ENCODE peak calls at places on chromosomes 6 and 20, in seven cellular contexts. One of them, this sample, is unnamed.

GRCh38 chr6:31836676-31837611 is 9.4 kb downstream of the HSPA1B start:
- DNase-seq in HCT116: no peak
- DNase-seq in ovary: no peak
- DNase-seq in stomach: no peak
- DNase-seq in pancreas: no peak
- DNase-seq in fibroblast of mammary gland: peak
- DNase-seq in choroid plexus epithelial cell: peak
- DNase-seq in this sample: no peak

GRCh38 chr6:119313937-119314893 is 35.3 kb downstream of the MAN1A1 start:
- DNase-seq in HCT116: no peak
- DNase-seq in ovary: no peak
- DNase-seq in stomach: no peak
- DNase-seq in pancreas: no peak
- DNase-seq in fibroblast of mammary gland: no peak
- DNase-seq in choroid plexus epithelial cell: no peak
- DNase-seq in this sample: no peak

GRCh38 chr6:162882817-162883481 is 155.2 kb downstream of the PACRG start:
- DNase-seq in HCT116: no peak
- DNase-seq in ovary: no peak
- DNase-seq in stomach: no peak
- DNase-seq in pancreas: no peak
- DNase-seq in fibroblast of mammary gland: no peak
- DNase-seq in choroid plexus epithelial cell: no peak
- DNase-seq in this sample: peak

GRCh38 chr6:166949533-166950442 is 6.6 kb downstream of the RNASET2 start:
- DNase-seq in HCT116: no peak
- DNase-seq in ovary: no peak
- DNase-seq in stomach: peak
- DNase-seq in pancreas: no peak
- DNase-seq in fibroblast of mammary gland: no peak
- DNase-seq in choroid plexus epithelial cell: no peak
- DNase-seq in this sample: peak

GRCh38 chr6:108564178-108564577 is 3.5 kb downstream of the FOXO3 start:
- DNase-seq in HCT116: peak
- DNase-seq in ovary: no peak
- DNase-seq in stomach: no peak
- DNase-seq in pancreas: no peak
- DNase-seq in fibroblast of mammary gland: peak
- DNase-seq in choroid plexus epithelial cell: peak
- DNase-seq in this sample: peak

GRCh38 chr20:22768779-22769178 is 184.4 kb upstream of the FOXA2 start:
- DNase-seq in HCT116: no peak
- DNase-seq in ovary: no peak
- DNase-seq in stomach: no peak
- DNase-seq in pancreas: no peak
- DNase-seq in fibroblast of mammary gland: peak
- DNase-seq in choroid plexus epithelial cell: peak
- DNase-seq in this sample: peak

GRCh38 chr20:48619126-48620101 is 208.4 kb downstream of the PREX1 start:
- DNase-seq in HCT116: no peak
- DNase-seq in ovary: no peak
- DNase-seq in stomach: no peak
- DNase-seq in pancreas: no peak
- DNase-seq in fibroblast of mammary gland: no peak
- DNase-seq in choroid plexus epithelial cell: no peak
- DNase-seq in this sample: no peak

GRCh38 chr20:2820084-2820895 is 4.1 kb downstream of the TMEM239 start:
- DNase-seq in HCT116: no peak
- DNase-seq in ovary: peak
- DNase-seq in stomach: no peak
- DNase-seq in pancreas: no peak
- DNase-seq in fibroblast of mammary gland: peak
- DNase-seq in choroid plexus epithelial cell: peak
- DNase-seq in this sample: no peak

GRCh38 chr6:135094403-135094821 is 39.8 kb upstream of the HBS1L start:
- DNase-seq in HCT116: no peak
- DNase-seq in ovary: no peak
- DNase-seq in stomach: no peak
- DNase-seq in pancreas: no peak
- DNase-seq in fibroblast of mammary gland: peak
- DNase-seq in choroid plexus epithelial cell: peak
- DNase-seq in this sample: peak

GRCh38 chr20:58436868-58437645 is 48.0 kb downstream of the VAPB start:
- DNase-seq in HCT116: no peak
- DNase-seq in ovary: no peak
- DNase-seq in stomach: no peak
- DNase-seq in pancreas: no peak
- DNase-seq in fibroblast of mammary gland: no peak
- DNase-seq in choroid plexus epithelial cell: no peak
- DNase-seq in this sample: peak

GRCh38 chr6:142014515-142014914 is 118.2 kb upstream of the GJE1 start:
- DNase-seq in HCT116: peak
- DNase-seq in ovary: no peak
- DNase-seq in stomach: no peak
- DNase-seq in pancreas: no peak
- DNase-seq in fibroblast of mammary gland: peak
- DNase-seq in choroid plexus epithelial cell: peak
- DNase-seq in this sample: peak
- TF ChIP-seq CTCF in HCT116: no peak
- TF ChIP-seq CTCF in ovary: no peak
- TF ChIP-seq CTCF in stomach: no peak
- TF ChIP-seq CTCF in pancreas: no peak
- TF ChIP-seq CTCF in fibroblast of mammary gland: no peak
- TF ChIP-seq CTCF in choroid plexus epithelial cell: no peak
- TF ChIP-seq CTCF in this sample: no peak

GRCh38 chr6:103516336-103516735 is 1343.4 kb downstream of the HACE1 start:
- DNase-seq in HCT116: no peak
- DNase-seq in ovary: no peak
- DNase-seq in stomach: no peak
- DNase-seq in pancreas: no peak
- DNase-seq in fibroblast of mammary gland: no peak
- DNase-seq in choroid plexus epithelial cell: no peak
- DNase-seq in this sample: no peak
- H3K4me3 ChIP-seq in HCT116: no peak
- H3K4me3 ChIP-seq in ovary: no peak
- H3K4me3 ChIP-seq in stomach: no peak
- H3K4me3 ChIP-seq in pancreas: no peak
- H3K4me3 ChIP-seq in fibroblast of mammary gland: no peak
- H3K4me3 ChIP-seq in choroid plexus epithelial cell: no peak
- H3K4me3 ChIP-seq in this sample: no peak

GRCh38 chr6:30485236-30485635 is 4.1 kb upstream of the HLA-E start:
- DNase-seq in HCT116: no peak
- DNase-seq in ovary: no peak
- DNase-seq in stomach: no peak
- DNase-seq in pancreas: no peak
- DNase-seq in fibroblast of mammary gland: no peak
- DNase-seq in choroid plexus epithelial cell: no peak
- DNase-seq in this sample: no peak

GRCh38 chr6:30483677-30484279 is 5.5 kb upstream of the HLA-E start:
- DNase-seq in HCT116: peak
- DNase-seq in ovary: no peak
- DNase-seq in stomach: no peak
- DNase-seq in pancreas: no peak
- DNase-seq in fibroblast of mammary gland: peak
- DNase-seq in choroid plexus epithelial cell: peak
- DNase-seq in this sample: peak

GRCh38 chr6:30480536-30481156 is 8.7 kb upstream of the HLA-E start:
- DNase-seq in HCT116: no peak
- DNase-seq in ovary: no peak
- DNase-seq in stomach: no peak
- DNase-seq in pancreas: no peak
- DNase-seq in fibroblast of mammary gland: no peak
- DNase-seq in choroid plexus epithelial cell: peak
- DNase-seq in this sample: no peak

DNA sequence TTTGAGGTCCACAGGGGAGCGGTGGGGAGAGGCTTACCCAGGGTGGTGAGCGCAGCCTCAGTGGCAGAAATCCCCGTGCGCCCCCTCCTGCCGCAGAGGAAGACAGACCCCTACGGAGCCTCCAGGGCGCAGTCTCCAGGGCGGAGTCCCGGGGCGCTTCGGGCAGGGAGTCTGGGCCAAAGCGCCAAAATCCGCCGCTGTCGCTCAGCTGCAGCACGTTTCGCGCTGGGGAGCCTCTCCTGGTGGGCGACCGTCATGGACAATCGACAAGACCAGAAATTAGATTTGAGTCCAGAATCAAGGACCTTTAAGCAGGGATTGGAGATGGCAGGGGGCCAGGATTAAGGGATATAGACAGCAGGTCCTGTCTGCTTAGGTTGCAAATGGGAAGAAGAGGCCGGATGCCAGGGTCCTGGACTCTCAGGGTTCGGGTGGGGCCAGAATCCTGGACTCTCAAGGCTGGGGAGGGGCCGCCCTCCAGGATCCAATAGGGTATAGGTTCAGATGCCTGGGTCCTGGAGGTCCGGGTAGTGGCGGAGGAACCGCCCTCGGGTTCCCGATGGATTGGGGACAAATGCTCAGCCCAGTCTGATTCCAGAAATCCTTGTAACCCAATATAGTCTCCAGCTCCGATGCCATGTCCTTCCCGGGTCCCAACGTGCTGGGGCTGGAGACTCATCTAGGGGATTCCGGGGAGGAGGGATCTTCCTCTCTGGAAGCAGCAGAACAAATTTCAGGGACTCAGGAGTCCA is 7.9 kb upstream of the HLA-E start:
- DNase-seq in HCT116: no peak
- DNase-seq in ovary: no peak
- DNase-seq in stomach: no peak
- DNase-seq in pancreas: no peak
- DNase-seq in fibroblast of mammary gland: no peak
- DNase-seq in choroid plexus epithelial cell: no peak
- DNase-seq in this sample: no peak
- TF ChIP-seq CTCF in HCT116: no peak
- TF ChIP-seq CTCF in ovary: no peak
- TF ChIP-seq CTCF in stomach: no peak
- TF ChIP-seq CTCF in pancreas: no peak
- TF ChIP-seq CTCF in fibroblast of mammary gland: no peak
- TF ChIP-seq CTCF in choroid plexus epithelial cell: no peak
- TF ChIP-seq CTCF in this sample: no peak

GRCh38 chr6:41519305-41519747 is 26.9 kb upstream of the FOXP4 start:
- DNase-seq in HCT116: no peak
- DNase-seq in ovary: no peak
- DNase-seq in stomach: peak
- DNase-seq in pancreas: no peak
- DNase-seq in fibroblast of mammary gland: no peak
- DNase-seq in choroid plexus epithelial cell: no peak
- DNase-seq in this sample: no peak
- H3K4me3 ChIP-seq in HCT116: no peak
- H3K4me3 ChIP-seq in ovary: no peak
- H3K4me3 ChIP-seq in stomach: no peak
- H3K4me3 ChIP-seq in pancreas: no peak
- H3K4me3 ChIP-seq in fibroblast of mammary gland: no peak
- H3K4me3 ChIP-seq in choroid plexus epithelial cell: no peak
- H3K4me3 ChIP-seq in this sample: no peak

DNA sequence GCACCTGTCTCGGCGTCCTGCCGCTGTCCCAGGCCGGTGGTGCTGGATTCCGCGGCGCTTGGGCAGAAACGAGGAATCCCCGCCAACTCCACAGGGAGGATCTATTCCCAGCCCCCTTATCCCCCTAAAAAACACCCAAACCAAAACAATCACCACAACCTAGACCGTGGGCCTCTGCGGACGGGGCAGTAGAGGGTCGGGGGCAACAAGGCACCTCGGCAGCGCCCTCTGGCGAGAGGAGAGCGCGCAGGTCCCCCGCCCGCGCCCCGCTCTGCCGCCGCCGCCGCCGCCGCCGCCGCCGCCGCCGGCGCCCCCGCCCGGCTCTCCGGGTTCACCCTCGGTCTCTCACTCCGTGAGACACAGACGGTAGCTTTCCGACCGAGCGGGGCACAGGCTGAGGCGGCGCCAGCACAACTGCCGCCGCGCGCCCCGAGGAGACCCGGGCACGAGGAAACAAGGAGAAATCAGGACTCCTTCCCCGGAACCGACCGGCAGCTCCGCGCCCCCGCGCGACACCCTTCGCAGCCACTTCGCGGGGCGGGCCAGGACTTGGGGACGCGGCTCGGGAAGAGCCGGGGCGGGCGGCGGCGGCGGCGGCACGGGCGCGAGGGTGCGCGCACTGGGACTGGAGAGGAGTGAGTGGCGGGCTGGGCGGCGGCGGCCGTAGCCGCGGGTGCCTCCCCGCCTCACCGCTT is at the start of gene SLC35F1:
- DNase-seq in HCT116: no peak
- DNase-seq in ovary: no peak
- DNase-seq in stomach: peak
- DNase-seq in pancreas: peak
- DNase-seq in fibroblast of mammary gland: no peak
- DNase-seq in choroid plexus epithelial cell: peak
- DNase-seq in this sample: peak
- TF ChIP-seq CTCF in HCT116: no peak
- TF ChIP-seq CTCF in ovary: no peak
- TF ChIP-seq CTCF in stomach: no peak
- TF ChIP-seq CTCF in pancreas: peak
- TF ChIP-seq CTCF in fibroblast of mammary gland: peak
- TF ChIP-seq CTCF in choroid plexus epithelial cell: peak
- TF ChIP-seq CTCF in this sample: peak

GRCh38 chr20:36604952-36605308 is 649 bp upstream of the RAB5IF start:
- DNase-seq in HCT116: peak
- DNase-seq in ovary: peak
- DNase-seq in stomach: peak
- DNase-seq in pancreas: peak
- DNase-seq in fibroblast of mammary gland: peak
- DNase-seq in choroid plexus epithelial cell: peak
- DNase-seq in this sample: peak
- H3K4me3 ChIP-seq in HCT116: peak
- H3K4me3 ChIP-seq in ovary: peak
- H3K4me3 ChIP-seq in stomach: peak
- H3K4me3 ChIP-seq in pancreas: peak
- H3K4me3 ChIP-seq in fibroblast of mammary gland: peak
- H3K4me3 ChIP-seq in choroid plexus epithelial cell: peak
- H3K4me3 ChIP-seq in this sample: peak

GRCh38 chr6:89353702-89354392 is 1.3 kb upstream of the UBE2J1 start:
- DNase-seq in HCT116: no peak
- DNase-seq in ovary: no peak
- DNase-seq in stomach: no peak
- DNase-seq in pancreas: no peak
- DNase-seq in fibroblast of mammary gland: no peak
- DNase-seq in choroid plexus epithelial cell: no peak
- DNase-seq in this sample: no peak

GRCh38 chr6:89350281-89351037 is 2.1 kb downstream of the UBE2J1 start:
- DNase-seq in HCT116: no peak
- DNase-seq in ovary: no peak
- DNase-seq in stomach: no peak
- DNase-seq in pancreas: no peak
- DNase-seq in fibroblast of mammary gland: no peak
- DNase-seq in choroid plexus epithelial cell: peak
- DNase-seq in this sample: no peak

GRCh38 chr6:89351632-89352328 is 742 bp downstream of the UBE2J1 start:
- DNase-seq in HCT116: no peak
- DNase-seq in ovary: no peak
- DNase-seq in stomach: no peak
- DNase-seq in pancreas: no peak
- DNase-seq in fibroblast of mammary gland: no peak
- DNase-seq in choroid plexus epithelial cell: peak
- DNase-seq in this sample: no peak

GRCh38 chr6:89353118-89353556 is 615 bp upstream of the UBE2J1 start:
- DNase-seq in HCT116: no peak
- DNase-seq in ovary: peak
- DNase-seq in stomach: no peak
- DNase-seq in pancreas: no peak
- DNase-seq in fibroblast of mammary gland: no peak
- DNase-seq in choroid plexus epithelial cell: no peak
- DNase-seq in this sample: no peak

GRCh38 chr6:89352329-89353117 is at the start of gene UBE2J1:
- DNase-seq in HCT116: peak
- DNase-seq in ovary: peak
- DNase-seq in stomach: peak
- DNase-seq in pancreas: peak
- DNase-seq in fibroblast of mammary gland: peak
- DNase-seq in choroid plexus epithelial cell: peak
- DNase-seq in this sample: peak
- TF ChIP-seq CTCF in HCT116: no peak
- TF ChIP-seq CTCF in ovary: no peak
- TF ChIP-seq CTCF in stomach: no peak
- TF ChIP-seq CTCF in pancreas: no peak
- TF ChIP-seq CTCF in fibroblast of mammary gland: no peak
- TF ChIP-seq CTCF in choroid plexus epithelial cell: no peak
- TF ChIP-seq CTCF in this sample: no peak